ENCODE peak calls at places on chromosomes 12 and 14, in nine cellular contexts. T is NCI-H1048; J is B cell; Y is left cardiac atrium; I is breast epithelium; X is activated T-cell treated with anti-CD3 and anti-CD28 coated beads, Interleukin-2, amount 50 U/mL, for 72 hours; V is NCI-H187; M is GM19239; Q is BJ. H is an unnamed sample.

GRCh38 chr12:47742253-47742825 is 16.3 kb downstream of the RAPGEF3 start:
- DNase-seq in T (no peak), J (peak), Y (no peak), I (no peak), X (peak), V (no peak), M (peak), Q (no peak), H (no peak)

GRCh38 chr12:56522486-56523193 is 1.0 kb downstream of the RBMS2 start:
- DNase-seq in T (no peak), J (no peak), Y (no peak), I (no peak), X (no peak), V (no peak), M (no peak), Q (no peak), H (no peak)

GRCh38 chr12:47811581-47812484 is 7.9 kb downstream of the HDAC7 start:
- DNase-seq in T (no peak), J (no peak), Y (peak), I (no peak), X (no peak), V (no peak), M (no peak), Q (no peak), H (peak)

GRCh38 chr12:132797820-132798570 is 30.7 kb downstream of the GOLGA3 start:
- DNase-seq in T (no peak), J (no peak), Y (no peak), I (no peak), X (no peak), V (no peak), M (no peak), Q (no peak), H (no peak)

GRCh38 chr12:47222592-47222959 is 142.8 kb upstream of the AMIGO2 start:
- DNase-seq in T (no peak), J (no peak), Y (no peak), I (no peak), X (no peak), V (no peak), M (no peak), Q (no peak), H (no peak)

GRCh38 chr12:107288414-107289125 is 195.2 kb upstream of the CRY1 start:
- DNase-seq in T (no peak), J (no peak), Y (no peak), I (no peak), X (no peak), V (no peak), M (no peak), Q (no peak), H (no peak)

GRCh38 chr12:78191611-78192010 is 360.9 kb downstream of the NAV3 start:
- DNase-seq in T (no peak), J (no peak), Y (no peak), I (no peak), X (no peak), V (no peak), M (no peak), Q (peak), H (no peak)

GRCh38 chr12:46164186-46164585 is 104.7 kb downstream of the SLC38A1 start:
- DNase-seq in T (no peak), J (no peak), Y (no peak), I (no peak), X (no peak), V (no peak), M (no peak), Q (no peak), H (no peak)

GRCh38 chr12:31736472-31736871 is 7.7 kb upstream of the AMN1 start:
- DNase-seq in T (no peak), J (no peak), Y (no peak), I (no peak), X (peak), V (no peak), M (no peak), Q (peak), H (no peak)

GRCh38 chr12:22124987-22125386 is 79.0 kb downstream of the CMAS start:
- DNase-seq in T (no peak), J (no peak), Y (no peak), I (no peak), X (no peak), V (no peak), M (no peak), Q (no peak), H (no peak)

GRCh38 chr12:131912526-131913274 is 16.4 kb upstream of the PUS1 start:
- DNase-seq in T (no peak), J (no peak), Y (peak), I (peak), X (no peak), V (no peak), M (no peak), Q (peak), H (peak)

GRCh38 chr14:58763210-58763609 is 125.4 kb downstream of the DACT1 start:
- DNase-seq in T (no peak), J (no peak), Y (no peak), I (no peak), X (no peak), V (no peak), M (no peak), Q (no peak), H (no peak)

GRCh38 chr14:68910540-68910939 is 68.6 kb downstream of the ACTN1 start:
- DNase-seq in T (no peak), J (no peak), Y (no peak), I (no peak), X (peak), V (no peak), M (no peak), Q (no peak), H (no peak)

GRCh38 chr12:109695961-109696461 is 17.6 kb upstream of the FAM222A start:
- DNase-seq in T (no peak), J (no peak), Y (no peak), I (no peak), X (no peak), V (no peak), M (no peak), Q (no peak), H (no peak)

GRCh38 chr12:112346194-112346593 is 36.0 kb downstream of the HECTD4 start:
- DNase-seq in T (no peak), J (no peak), Y (no peak), I (no peak), X (no peak), V (no peak), M (no peak), Q (no peak), H (no peak)

GRCh38 chr12:49364989-49365388 is 2.3 kb upstream of the SPATS2 start:
- DNase-seq in T (no peak), J (no peak), Y (no peak), I (no peak), X (no peak), V (no peak), M (no peak), Q (no peak), H (peak)

GRCh38 chr12:107404981-107405380 is 280.6 kb upstream of the PWP1 start:
- DNase-seq in T (no peak), J (no peak), Y (no peak), I (no peak), X (peak), V (no peak), M (no peak), Q (no peak), H (no peak)

GRCh38 chr14:98114122-98114895 is 1157.7 kb downstream of the BCL11B start:
- DNase-seq in T (no peak), J (no peak), Y (no peak), I (no peak), X (no peak), V (no peak), M (no peak), Q (no peak), H (no peak)

GRCh38 chr12:94832780-94833760 is 170.4 kb downstream of the NDUFA12 start:
- DNase-seq in T (no peak), J (no peak), Y (no peak), I (no peak), X (no peak), V (peak), M (no peak), Q (no peak), H (no peak)

GRCh38 chr12:4203772-4204376 is 69.7 kb upstream of the CCND2 start:
- DNase-seq in T (no peak), J (no peak), Y (no peak), I (no peak), X (no peak), V (no peak), M (no peak), Q (no peak), H (no peak)

GRCh38 chr14:95463173-95463901 is 53.1 kb downstream of the SYNE3 start:
- DNase-seq in T (no peak), J (peak), Y (no peak), I (no peak), X (no peak), V (no peak), M (no peak), Q (no peak), H (no peak)

GRCh38 chr12:46358325-46358700 is 14.3 kb downstream of the SLC38A2 start:
- DNase-seq in T (no peak), J (no peak), Y (no peak), I (no peak), X (no peak), V (no peak), M (no peak), Q (no peak), H (no peak)

GRCh38 chr12:20492251-20492728 is 124.0 kb downstream of the PDE3A start:
- DNase-seq in T (no peak), J (no peak), Y (no peak), I (no peak), X (peak), V (no peak), M (no peak), Q (no peak), H (no peak)

GRCh38 chr12:127888948-127889347 is 378.0 kb upstream of the TMEM132C start:
- DNase-seq in T (no peak), J (no peak), Y (no peak), I (no peak), X (no peak), V (no peak), M (no peak), Q (peak), H (peak)

GRCh38 chr12:76020281-76020680 is 11.3 kb downstream of the PHLDA1 start:
- DNase-seq in T (no peak), J (no peak), Y (no peak), I (peak), X (peak), V (no peak), M (no peak), Q (no peak), H (no peak)

GRCh38 chr12:56221233-56221756 is 427 bp downstream of the RNF41 start:
- DNase-seq in T (no peak), J (no peak), Y (peak), I (peak), X (peak), V (no peak), M (no peak), Q (no peak), H (peak)

GRCh38 chr14:96255501-96256366 is at the start of gene BDKRB1:
- DNase-seq in T (no peak), J (no peak), Y (no peak), I (no peak), X (no peak), V (no peak), M (no peak), Q (peak), H (no peak)

GRCh38 chr12:18363321-18363720 is 102.0 kb downstream of the PIK3C2G start:
- DNase-seq in T (no peak), J (no peak), Y (no peak), I (no peak), X (no peak), V (no peak), M (no peak), Q (no peak), H (no peak)

GRCh38 chr12:29763301-29763683 is 20.4 kb downstream of the TMTC1 start:
- DNase-seq in T (no peak), J (no peak), Y (no peak), I (no peak), X (no peak), V (no peak), M (no peak), Q (no peak), H (no peak)

GRCh38 chr14:23299986-23300686 is 2.5 kb downstream of the PPP1R3E start:
- DNase-seq in T (no peak), J (no peak), Y (no peak), I (no peak), X (no peak), V (no peak), M (no peak), Q (no peak), H (no peak)

GRCh38 chr12:64390275-64390851 is at the start of gene C12orf56:
- DNase-seq in T (no peak), J (no peak), Y (peak), I (no peak), X (peak), V (peak), M (no peak), Q (no peak), H (no peak)

GRCh38 chr12:109378579-109378978 is 30.9 kb downstream of the MYO1H start:
- DNase-seq in T (no peak), J (no peak), Y (no peak), I (no peak), X (no peak), V (no peak), M (no peak), Q (no peak), H (no peak)

H was measured in tibial nerve.